ENCODE peak calls at places on chromosomes 1 and 21, in four cellular contexts. One of them, this sample, is unnamed.

GRCh38 chr1:209707308-209707707 is 2.7 kb downstream of the HSD11B1 start:
- DNase-seq in stomach: no peak
- DNase-seq in astrocyte: no peak
- DNase-seq in choroid plexus epithelial cell: peak; percentile 15
- DNase-seq in this sample: no peak

GRCh38 chr1:211113566-211113965 is 20.4 kb downstream of the KCNH1 start:
- DNase-seq in choroid plexus epithelial cell: no peak
- DNase-seq in stomach: no peak
- DNase-seq in astrocyte: no peak
- DNase-seq in this sample: no peak

GRCh38 chr1:247833601-247834000 is 8.1 kb downstream of the OR11L1 start:
- DNase-seq in stomach: no peak
- DNase-seq in choroid plexus epithelial cell: no peak
- DNase-seq in astrocyte: no peak
- DNase-seq in this sample: no peak

GRCh38 chr1:82632164-82632563 is 831.4 kb downstream of the ADGRL2 start:
- DNase-seq in stomach: no peak
- DNase-seq in astrocyte: peak; percentile 42
- DNase-seq in choroid plexus epithelial cell: no peak
- DNase-seq in this sample: no peak

GRCh38 chr1:1833916-1834325 is 55.7 kb upstream of the NADK start:
- DNase-seq in stomach: no peak
- DNase-seq in choroid plexus epithelial cell: peak; percentile 71
- DNase-seq in astrocyte: peak; percentile 23
- DNase-seq in this sample: no peak

GRCh38 chr1:153251087-153251486 is 8.4 kb upstream of the LORICRIN start:
- DNase-seq in choroid plexus epithelial cell: no peak
- DNase-seq in astrocyte: no peak
- DNase-seq in stomach: no peak
- DNase-seq in this sample: no peak

GRCh38 chr1:165828103-165828558 is 717 bp downstream of the UCK2 start:
- DNase-seq in stomach: peak; percentile 48
- DNase-seq in choroid plexus epithelial cell: peak; percentile 20
- DNase-seq in astrocyte: peak; percentile 10
- DNase-seq in this sample: peak; percentile 29

GRCh38 chr1:19735419-19736127 is 64.1 kb downstream of the TMCO4 start:
- DNase-seq in choroid plexus epithelial cell: peak; percentile 96
- DNase-seq in astrocyte: peak; percentile 98
- DNase-seq in stomach: no peak
- DNase-seq in this sample: peak; percentile 83

GRCh38 chr1:209808059-209808494 is 2.1 kb upstream of the IRF6 start:
- DNase-seq in stomach: no peak
- DNase-seq in choroid plexus epithelial cell: peak; percentile 98
- DNase-seq in astrocyte: peak; percentile 91
- DNase-seq in this sample: no peak

GRCh38 chr1:94602312-94602711 is 60.8 kb upstream of the F3 start:
- DNase-seq in stomach: peak; percentile 45
- DNase-seq in choroid plexus epithelial cell: peak; percentile 83
- DNase-seq in astrocyte: peak; percentile 77
- DNase-seq in this sample: no peak

GRCh38 chr1:95230768-95231191 is 3.2 kb upstream of the RWDD3 start:
- DNase-seq in astrocyte: no peak
- DNase-seq in stomach: peak; percentile 40
- DNase-seq in choroid plexus epithelial cell: no peak
- DNase-seq in this sample: no peak

GRCh38 chr1:4424766-4425165 is 229.6 kb upstream of the AJAP1 start:
- DNase-seq in stomach: no peak
- DNase-seq in astrocyte: no peak
- DNase-seq in choroid plexus epithelial cell: no peak
- DNase-seq in this sample: no peak

GRCh38 chr1:4425892-4426291 is 228.5 kb upstream of the AJAP1 start:
- DNase-seq in astrocyte: no peak
- DNase-seq in choroid plexus epithelial cell: no peak
- DNase-seq in stomach: no peak
- DNase-seq in this sample: no peak

GRCh38 chr1:4422496-4423289 is 231.7 kb upstream of the AJAP1 start:
- DNase-seq in choroid plexus epithelial cell: peak; percentile 5
- DNase-seq in stomach: no peak
- DNase-seq in astrocyte: no peak
- DNase-seq in this sample: no peak

GRCh38 chr1:4428711-4429110 is 225.7 kb upstream of the AJAP1 start:
- DNase-seq in stomach: no peak
- DNase-seq in astrocyte: no peak
- DNase-seq in choroid plexus epithelial cell: no peak
- DNase-seq in this sample: no peak

GRCh38 chr1:4424254-4424653 is 230.2 kb upstream of the AJAP1 start:
- DNase-seq in stomach: no peak
- DNase-seq in astrocyte: no peak
- DNase-seq in choroid plexus epithelial cell: no peak
- DNase-seq in this sample: no peak
- H3K4me3 ChIP-seq in stomach: no peak overlapping the region
- H3K4me3 ChIP-seq in astrocyte: no peak overlapping the region
- H3K4me3 ChIP-seq in choroid plexus epithelial cell: no peak overlapping the region
- H3K4me3 ChIP-seq in this sample: no peak overlapping the region

DNA sequence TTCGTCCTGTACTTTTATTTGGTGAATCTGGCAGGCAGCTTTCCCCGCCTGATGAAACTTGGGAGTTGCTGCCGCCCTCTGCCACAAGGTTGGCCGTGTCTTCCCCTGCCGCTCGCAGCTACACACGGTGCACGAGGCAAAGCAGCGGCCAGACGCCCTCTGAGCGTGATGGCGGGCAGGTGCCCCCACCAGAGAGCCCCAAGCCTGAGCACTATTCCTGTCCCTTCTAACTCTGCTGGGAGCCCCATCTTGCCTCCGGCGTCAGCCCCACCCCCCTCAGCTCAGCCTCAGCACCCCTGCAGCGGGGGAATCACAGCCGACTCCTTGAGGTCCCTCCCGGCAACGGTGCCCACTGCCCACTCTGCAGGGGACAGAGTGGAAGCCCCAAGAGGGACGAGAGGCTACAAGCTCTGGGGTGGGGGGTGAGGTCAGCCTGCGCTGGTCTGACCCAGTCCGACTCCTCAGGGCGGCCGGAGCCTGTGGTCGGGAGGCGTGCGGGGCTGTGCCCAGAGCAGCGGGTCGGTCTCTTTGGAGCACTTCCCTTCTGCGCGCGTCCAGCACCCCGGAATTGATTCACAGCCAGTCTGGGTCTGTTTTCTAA is 41.3 kb downstream of the RIPK4 start:
- DNase-seq in choroid plexus epithelial cell: no peak
- DNase-seq in stomach: no peak
- DNase-seq in astrocyte: no peak
- DNase-seq in this sample: no peak
- H3K4me3 ChIP-seq in choroid plexus epithelial cell: no peak overlapping the region
- H3K4me3 ChIP-seq in stomach: no peak overlapping the region
- H3K4me3 ChIP-seq in astrocyte: no peak overlapping the region
- H3K4me3 ChIP-seq in this sample: no peak overlapping the region

GRCh38 chr1:65267291-65268087 is 41.9 kb upstream of the DNAJC6 start:
- DNase-seq in stomach: no peak
- DNase-seq in astrocyte: no peak
- DNase-seq in choroid plexus epithelial cell: no peak
- DNase-seq in this sample: no peak

GRCh38 chr1:65263286-65263685 is 46.1 kb upstream of the DNAJC6 start:
- DNase-seq in choroid plexus epithelial cell: no peak
- DNase-seq in astrocyte: no peak
- DNase-seq in stomach: no peak
- DNase-seq in this sample: no peak

GRCh38 chr1:65266501-65266900 is 42.8 kb upstream of the DNAJC6 start:
- DNase-seq in astrocyte: no peak
- DNase-seq in choroid plexus epithelial cell: no peak
- DNase-seq in stomach: no peak
- DNase-seq in this sample: no peak

GRCh38 chr1:65265296-65266271 is 43.8 kb upstream of the DNAJC6 start:
- DNase-seq in astrocyte: peak; percentile 12
- DNase-seq in choroid plexus epithelial cell: peak; percentile 19
- DNase-seq in stomach: peak; percentile 53
- DNase-seq in this sample: peak; percentile 31

GRCh38 chr1:65264197-65264929 is 45.0 kb upstream of the DNAJC6 start:
- DNase-seq in stomach: no peak
- DNase-seq in choroid plexus epithelial cell: peak; percentile 48
- DNase-seq in astrocyte: peak; percentile 52
- DNase-seq in this sample: no peak
- H3K4me3 ChIP-seq in stomach: peak overlapping the region; percentile 12
- H3K4me3 ChIP-seq in choroid plexus epithelial cell: peak overlapping the region; percentile 43
- H3K4me3 ChIP-seq in astrocyte: peak overlapping the region; percentile 51
- H3K4me3 ChIP-seq in this sample: no peak overlapping the region

GRCh38 chr1:26912147-26912490 is 1.7 kb downstream of the NR0B2 start:
- DNase-seq in choroid plexus epithelial cell: no peak
- DNase-seq in astrocyte: no peak
- DNase-seq in stomach: no peak
- DNase-seq in this sample: no peak

GRCh38 chr1:26915204-26915842 is 1.5 kb upstream of the NR0B2 start:
- DNase-seq in choroid plexus epithelial cell: no peak
- DNase-seq in stomach: peak; percentile 69
- DNase-seq in astrocyte: no peak
- DNase-seq in this sample: no peak

GRCh38 chr1:26913754-26914619 is at the start of gene NR0B2:
- DNase-seq in astrocyte: no peak
- DNase-seq in choroid plexus epithelial cell: no peak
- DNase-seq in stomach: peak; percentile 96
- DNase-seq in this sample: no peak

GRCh38 chr1:26911399-26912146 is 2.2 kb downstream of the NR0B2 start:
- DNase-seq in stomach: no peak
- DNase-seq in choroid plexus epithelial cell: no peak
- DNase-seq in astrocyte: no peak
- DNase-seq in this sample: no peak

GRCh38 chr1:26913389-26913753 is 404 bp downstream of the NR0B2 start:
- DNase-seq in choroid plexus epithelial cell: no peak
- DNase-seq in astrocyte: no peak
- DNase-seq in stomach: no peak
- DNase-seq in this sample: no peak
- H3K4me3 ChIP-seq in choroid plexus epithelial cell: no peak overlapping the region
- H3K4me3 ChIP-seq in astrocyte: no peak overlapping the region
- H3K4me3 ChIP-seq in stomach: peak overlapping the region; percentile 38
- H3K4me3 ChIP-seq in this sample: no peak overlapping the region

GRCh38 chr1:244761279-244761678 is 74.2 kb upstream of the COX20 start:
- DNase-seq in stomach: no peak
- DNase-seq in astrocyte: no peak
- DNase-seq in choroid plexus epithelial cell: no peak
- DNase-seq in this sample: no peak
- H3K4me3 ChIP-seq in stomach: no peak overlapping the region
- H3K4me3 ChIP-seq in astrocyte: no peak overlapping the region
- H3K4me3 ChIP-seq in choroid plexus epithelial cell: no peak overlapping the region
- H3K4me3 ChIP-seq in this sample: no peak overlapping the region

DNA sequence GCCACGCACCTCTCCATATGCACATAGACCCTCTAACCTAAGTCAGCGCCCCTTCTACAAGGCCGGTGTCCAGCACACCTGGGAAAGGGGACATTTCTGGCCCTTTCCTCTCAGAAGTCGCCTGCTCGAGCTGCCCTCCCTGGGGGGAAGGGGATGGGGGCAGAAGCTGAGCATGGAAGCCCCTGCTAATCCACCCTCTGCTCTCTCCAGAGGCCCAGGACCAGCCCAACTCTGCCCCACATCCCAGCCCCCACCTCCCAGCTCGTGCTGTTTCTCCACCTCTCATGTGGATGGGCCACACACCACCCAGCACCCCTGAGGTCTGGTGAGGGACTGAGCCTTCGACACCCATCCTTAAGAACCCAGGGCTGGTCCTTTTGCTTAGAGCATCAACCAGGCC is 14.8 kb downstream of the TNFRSF1B start:
- DNase-seq in choroid plexus epithelial cell: no peak
- DNase-seq in astrocyte: no peak
- DNase-seq in stomach: no peak
- DNase-seq in this sample: no peak
- H3K4me3 ChIP-seq in choroid plexus epithelial cell: no peak overlapping the region
- H3K4me3 ChIP-seq in astrocyte: no peak overlapping the region
- H3K4me3 ChIP-seq in stomach: no peak overlapping the region
- H3K4me3 ChIP-seq in this sample: no peak overlapping the region

GRCh38 chr1:40662151-40662550 is 3.3 kb downstream of the RIMS3 start:
- DNase-seq in stomach: no peak
- DNase-seq in astrocyte: no peak
- DNase-seq in choroid plexus epithelial cell: no peak
- DNase-seq in this sample: no peak

GRCh38 chr1:40657046-40657445 is 8.4 kb downstream of the RIMS3 start:
- DNase-seq in choroid plexus epithelial cell: no peak
- DNase-seq in astrocyte: no peak
- DNase-seq in stomach: no peak
- DNase-seq in this sample: no peak

GRCh38 chr1:40661678-40662077 is 3.8 kb downstream of the RIMS3 start:
- DNase-seq in stomach: peak; percentile 29
- DNase-seq in choroid plexus epithelial cell: no peak
- DNase-seq in astrocyte: no peak
- DNase-seq in this sample: no peak

GRCh38 chr1:40659649-40659947 is 5.9 kb downstream of the RIMS3 start:
- DNase-seq in choroid plexus epithelial cell: no peak
- DNase-seq in astrocyte: no peak
- DNase-seq in stomach: no peak
- DNase-seq in this sample: no peak

GRCh38 chr1:40658895-40659648 is 6.4 kb downstream of the RIMS3 start:
- DNase-seq in stomach: no peak
- DNase-seq in astrocyte: no peak
- DNase-seq in choroid plexus epithelial cell: no peak
- DNase-seq in this sample: no peak
- H3K4me3 ChIP-seq in stomach: no peak overlapping the region
- H3K4me3 ChIP-seq in astrocyte: no peak overlapping the region
- H3K4me3 ChIP-seq in choroid plexus epithelial cell: no peak overlapping the region
- H3K4me3 ChIP-seq in this sample: no peak overlapping the region

This sample was measured in uterus.